ENCODE peak calls at places on chromosome 20, in ten cellular contexts. One of them, this sample, is unnamed.

GRCh38 chr20:17971571-17972013 is 2.8 kb downstream of the MGME1 start:
- DNase-seq in AG08396: peak
- DNase-seq in HTR-8/SVneo: peak
- DNase-seq in fibroblast of pulmonary artery: peak
- DNase-seq in left colon: no peak
- DNase-seq in head of caudate nucleus: no peak
- DNase-seq in activated T-cell treated with anti-CD3 and anti-CD28 coated beads for 1 hour: no peak
- DNase-seq in iPS DF 6.9: no peak
- DNase-seq in Caco-2: peak
- DNase-seq in HepG2: peak
- DNase-seq in this sample: peak

GRCh38 chr20:8602389-8603116 is 466.3 kb upstream of the PLCB4 start:
- DNase-seq in HepG2: no peak
- DNase-seq in HTR-8/SVneo: no peak
- DNase-seq in activated T-cell treated with anti-CD3 and anti-CD28 coated beads for 1 hour: no peak
- DNase-seq in AG08396: peak
- DNase-seq in iPS DF 6.9: no peak
- DNase-seq in fibroblast of pulmonary artery: peak
- DNase-seq in left colon: no peak
- DNase-seq in head of caudate nucleus: no peak
- DNase-seq in Caco-2: no peak
- DNase-seq in this sample: no peak

GRCh38 chr20:24763386-24764026 is 185.6 kb upstream of the CST7 start:
- DNase-seq in HTR-8/SVneo: no peak
- DNase-seq in iPS DF 6.9: no peak
- DNase-seq in left colon: no peak
- DNase-seq in HepG2: no peak
- DNase-seq in head of caudate nucleus: peak
- DNase-seq in AG08396: no peak
- DNase-seq in Caco-2: no peak
- DNase-seq in fibroblast of pulmonary artery: no peak
- DNase-seq in activated T-cell treated with anti-CD3 and anti-CD28 coated beads for 1 hour: no peak
- DNase-seq in this sample: no peak

GRCh38 chr20:17735206-17735804 is 35.5 kb downstream of the BANF2 start:
- DNase-seq in iPS DF 6.9: no peak
- DNase-seq in left colon: no peak
- DNase-seq in HepG2: no peak
- DNase-seq in activated T-cell treated with anti-CD3 and anti-CD28 coated beads for 1 hour: no peak
- DNase-seq in fibroblast of pulmonary artery: peak
- DNase-seq in Caco-2: no peak
- DNase-seq in head of caudate nucleus: no peak
- DNase-seq in HTR-8/SVneo: peak
- DNase-seq in AG08396: no peak
- DNase-seq in this sample: peak

GRCh38 chr20:1304711-1305515 is 24.0 kb downstream of the SDCBP2 start:
- DNase-seq in HTR-8/SVneo: no peak
- DNase-seq in Caco-2: no peak
- DNase-seq in iPS DF 6.9: no peak
- DNase-seq in fibroblast of pulmonary artery: no peak
- DNase-seq in HepG2: no peak
- DNase-seq in head of caudate nucleus: no peak
- DNase-seq in activated T-cell treated with anti-CD3 and anti-CD28 coated beads for 1 hour: no peak
- DNase-seq in left colon: no peak
- DNase-seq in AG08396: no peak
- DNase-seq in this sample: no peak

GRCh38 chr20:44089987-44090674 is 96.9 kb downstream of the JPH2 start:
- DNase-seq in iPS DF 6.9: no peak
- DNase-seq in AG08396: peak
- DNase-seq in HepG2: peak
- DNase-seq in HTR-8/SVneo: peak
- DNase-seq in left colon: no peak
- DNase-seq in activated T-cell treated with anti-CD3 and anti-CD28 coated beads for 1 hour: no peak
- DNase-seq in fibroblast of pulmonary artery: peak
- DNase-seq in head of caudate nucleus: no peak
- DNase-seq in Caco-2: peak
- DNase-seq in this sample: peak

GRCh38 chr20:58466309-58466708 is 48.9 kb downstream of the APCDD1L start:
- DNase-seq in activated T-cell treated with anti-CD3 and anti-CD28 coated beads for 1 hour: no peak
- DNase-seq in AG08396: no peak
- DNase-seq in HTR-8/SVneo: no peak
- DNase-seq in iPS DF 6.9: no peak
- DNase-seq in HepG2: no peak
- DNase-seq in Caco-2: no peak
- DNase-seq in head of caudate nucleus: no peak
- DNase-seq in left colon: no peak
- DNase-seq in fibroblast of pulmonary artery: no peak
- DNase-seq in this sample: no peak

GRCh38 chr20:4929686-4930397 is 71.5 kb downstream of the SLC23A2 start:
- DNase-seq in AG08396: no peak
- DNase-seq in HTR-8/SVneo: no peak
- DNase-seq in Caco-2: no peak
- DNase-seq in HepG2: no peak
- DNase-seq in iPS DF 6.9: no peak
- DNase-seq in fibroblast of pulmonary artery: peak
- DNase-seq in head of caudate nucleus: no peak
- DNase-seq in left colon: no peak
- DNase-seq in activated T-cell treated with anti-CD3 and anti-CD28 coated beads for 1 hour: no peak
- DNase-seq in this sample: no peak

GRCh38 chr20:17843246-17844132 is 125.1 kb downstream of the SNX5 start:
- DNase-seq in iPS DF 6.9: no peak
- DNase-seq in HepG2: no peak
- DNase-seq in Caco-2: no peak
- DNase-seq in fibroblast of pulmonary artery: peak
- DNase-seq in HTR-8/SVneo: peak
- DNase-seq in activated T-cell treated with anti-CD3 and anti-CD28 coated beads for 1 hour: no peak
- DNase-seq in AG08396: peak
- DNase-seq in left colon: no peak
- DNase-seq in head of caudate nucleus: no peak
- DNase-seq in this sample: no peak

This sample was measured in foreskin melanocyte.